ENCODE peak calls at places on chromosome 6, in four cellular contexts. One of them, this sample, is unnamed.
A peak's percentile ranks its signal among the peaks of the same experiment; 100 is the strongest.

GRCh38 chr6:39555136-39555535 is 170.1 kb downstream of the KIF6 start:
- DNase-seq in hypothalamus: no peak
- DNase-seq in fibroblast of the conjunctiva: no peak
- DNase-seq in DMS153: no peak
- DNase-seq in this sample: no peak

GRCh38 chr6:24883618-24884017 is 52.1 kb downstream of the RIPOR2 start:
- DNase-seq in hypothalamus: no peak
- DNase-seq in fibroblast of the conjunctiva: peak; percentile 32
- DNase-seq in DMS153: no peak
- DNase-seq in this sample: peak; percentile 39

GRCh38 chr6:31180500-31180899 is 10.0 kb upstream of the POU5F1 start:
- DNase-seq in hypothalamus: peak; percentile 33
- DNase-seq in fibroblast of the conjunctiva: peak; percentile 48
- DNase-seq in DMS153: no peak
- DNase-seq in this sample: no peak

GRCh38 chr6:39379026-39379425 is 56.5 kb upstream of the KCNK16 start:
- DNase-seq in hypothalamus: no peak
- DNase-seq in fibroblast of the conjunctiva: no peak
- DNase-seq in DMS153: no peak
- DNase-seq in this sample: no peak

GRCh38 chr6:137423444-137424168 is 70.6 kb downstream of the OLIG3 start:
- DNase-seq in hypothalamus: no peak
- DNase-seq in fibroblast of the conjunctiva: no peak
- DNase-seq in DMS153: no peak
- DNase-seq in this sample: no peak

GRCh38 chr6:46293641-46294316 is 123.0 kb upstream of the ENPP5 start:
- DNase-seq in hypothalamus: no peak
- DNase-seq in fibroblast of the conjunctiva: no peak
- DNase-seq in DMS153: no peak
- DNase-seq in this sample: no peak

GRCh38 chr6:133242761-133243590 is 1.8 kb downstream of the EYA4 start:
- DNase-seq in hypothalamus: no peak
- DNase-seq in fibroblast of the conjunctiva: no peak
- DNase-seq in DMS153: no peak
- DNase-seq in this sample: no peak

GRCh38 chr6:144151010-144151727 is 852 bp downstream of the STX11 start:
- DNase-seq in hypothalamus: no peak
- DNase-seq in fibroblast of the conjunctiva: no peak
- DNase-seq in DMS153: no peak
- DNase-seq in this sample: peak; percentile 39

GRCh38 chr6:142313284-142313683 is 11.5 kb downstream of the ADGRG6 start:
- DNase-seq in hypothalamus: no peak
- DNase-seq in fibroblast of the conjunctiva: peak; percentile 35
- DNase-seq in DMS153: no peak
- DNase-seq in this sample: no peak

GRCh38 chr6:166999845-167000253 is 652 bp downstream of the CEP43 start:
- DNase-seq in hypothalamus: no peak
- DNase-seq in fibroblast of the conjunctiva: no peak
- DNase-seq in DMS153: no peak
- DNase-seq in this sample: no peak

GRCh38 chr6:166757226-166758135 is 130.4 kb upstream of the RPS6KA2 start:
- DNase-seq in hypothalamus: no peak
- DNase-seq in fibroblast of the conjunctiva: no peak
- DNase-seq in DMS153: no peak
- DNase-seq in this sample: peak; percentile 24

GRCh38 chr6:42017021-42017643 is 33.2 kb upstream of the TAF8 start:
- DNase-seq in hypothalamus: no peak
- DNase-seq in fibroblast of the conjunctiva: peak; percentile 48
- DNase-seq in DMS153: no peak
- DNase-seq in this sample: peak; percentile 85

GRCh38 chr6:25007269-25007699 is 71.5 kb upstream of the RIPOR2 start:
- DNase-seq in hypothalamus: no peak
- DNase-seq in fibroblast of the conjunctiva: no peak
- DNase-seq in DMS153: no peak
- DNase-seq in this sample: no peak

GRCh38 chr6:98039876-98040605 is 757.0 kb upstream of the MMS22L start:
- DNase-seq in hypothalamus: no peak
- DNase-seq in fibroblast of the conjunctiva: no peak
- DNase-seq in DMS153: no peak
- DNase-seq in this sample: no peak

GRCh38 chr6:152720964-152721363 is 23.3 kb downstream of the MYCT1 start:
- DNase-seq in hypothalamus: no peak
- DNase-seq in fibroblast of the conjunctiva: no peak
- DNase-seq in DMS153: no peak
- DNase-seq in this sample: no peak